ENCODE peak calls at places on chromosome 10, in seven cellular contexts. B is HCT116, D is GM12878, G is HepG2, T is SK-N-SH, H is H1, X is K562. I is an unnamed sample.

GRCh38 chr10:26870766-26871165 is 10.0 kb upstream of the ABI1 start:
- DNase-seq in B (no peak), D (no peak), G (no peak), T (no peak), H (no peak), X (no peak), I (no peak)

GRCh38 chr10:75126277-75126676 is 14.8 kb downstream of the SAMD8 start:
- DNase-seq in B (no peak), D (no peak), G (no peak), T (no peak), H (no peak), X (no peak), I (no peak)

GRCh38 chr10:121567569-121567968 is 30.7 kb downstream of the FGFR2 start:
- DNase-seq in B (no peak), D (no peak), G (peak), T (no peak), H (no peak), X (no peak), I (no peak)

GRCh38 chr10:111590703-111591102 is 513.9 kb downstream of the ADRA2A start:
- DNase-seq in B (no peak), D (no peak), G (no peak), T (no peak), H (no peak), X (no peak), I (no peak)

GRCh38 chr10:7501157-7501556 is 90.3 kb upstream of the SFMBT2 start:
- DNase-seq in B (no peak), D (no peak), G (no peak), T (no peak), H (no peak), X (no peak), I (no peak)

GRCh38 chr10:73469579-73469978 is 26.2 kb downstream of the PPP3CB start:
- DNase-seq in B (no peak), D (no peak), G (no peak), T (no peak), H (no peak), X (no peak), I (no peak)

GRCh38 chr10:129547583-129547982 is 80.5 kb downstream of the MGMT start:
- DNase-seq in B (no peak), D (no peak), G (no peak), T (no peak), H (no peak), X (no peak), I (no peak)

GRCh38 chr10:68876246-68876918 is 24.7 kb upstream of the DDX50 start:
- DNase-seq in B (no peak), D (no peak), G (peak), T (no peak), H (no peak), X (no peak), I (no peak)

GRCh38 chr10:17607603-17608332 is 9.4 kb downstream of the HACD1 start:
- DNase-seq in B (peak), D (no peak), G (peak), T (peak), H (no peak), X (peak), I (peak)

GRCh38 chr10:89702121-89702480 is 711 bp downstream of the KIF20B start:
- DNase-seq in B (no peak), D (peak), G (peak), T (peak), H (no peak), X (peak), I (no peak)

GRCh38 chr10:24900888-24901685 is 51.3 kb downstream of the PRTFDC1 start:
- DNase-seq in B (no peak), D (peak), G (no peak), T (no peak), H (no peak), X (no peak), I (no peak)

GRCh38 chr10:36018996-36019395 is 376.9 kb upstream of the FZD8 start:
- DNase-seq in B (no peak), D (no peak), G (no peak), T (no peak), H (no peak), X (no peak), I (no peak)

GRCh38 chr10:2949948-2950354 is 117.4 kb upstream of the PFKP start:
- DNase-seq in B (no peak), D (peak), G (no peak), T (no peak), H (no peak), X (no peak), I (no peak)

GRCh38 chr10:7647062-7647664 is 19.6 kb downstream of the ITIH5 start:
- DNase-seq in B (no peak), D (no peak), G (no peak), T (no peak), H (no peak), X (no peak), I (no peak)

GRCh38 chr10:50398823-50399222 is 147.5 kb upstream of the ASAH2 start:
- DNase-seq in B (no peak), D (no peak), G (no peak), T (no peak), H (no peak), X (no peak), I (no peak)

GRCh38 chr10:109866168-109866994 is 56.9 kb downstream of the XPNPEP1 start:
- DNase-seq in B (peak), D (no peak), G (no peak), T (peak), H (no peak), X (peak), I (no peak)

GRCh38 chr10:9301148-9301547 is 1246.7 kb downstream of the GATA3 start:
- DNase-seq in B (no peak), D (no peak), G (no peak), T (no peak), H (no peak), X (no peak), I (no peak)

GRCh38 chr10:128125416-128125943 is 743 bp downstream of the MKI67 start:
- DNase-seq in B (no peak), D (no peak), G (no peak), T (peak), H (no peak), X (peak), I (no peak)

GRCh38 chr10:44897049-44897448 is 14.1 kb upstream of the TMEM72 start:
- DNase-seq in B (no peak), D (no peak), G (no peak), T (no peak), H (no peak), X (no peak), I (no peak)

GRCh38 chr10:63281967-63282366 is 148.8 kb downstream of the NRBF2 start:
- DNase-seq in B (no peak), D (no peak), G (no peak), T (no peak), H (no peak), X (no peak), I (no peak)

GRCh38 chr10:59079386-59080226 is 96.8 kb upstream of the PHYHIPL start:
- DNase-seq in B (peak), D (no peak), G (peak), T (no peak), H (no peak), X (no peak), I (no peak)

GRCh38 chr10:48945441-48946143 is 6.0 kb upstream of the LRRC18 start:
- DNase-seq in B (no peak), D (no peak), G (no peak), T (no peak), H (no peak), X (no peak), I (no peak)

GRCh38 chr10:21369697-21370096 is 155.8 kb downstream of the SKIDA1 start:
- DNase-seq in B (no peak), D (no peak), G (no peak), T (no peak), H (no peak), X (no peak), I (no peak)

GRCh38 chr10:99920901-99921300 is 88.8 kb downstream of the DNMBP start:
- DNase-seq in B (no peak), D (no peak), G (no peak), T (no peak), H (no peak), X (no peak), I (no peak)

GRCh38 chr10:49139866-49140195 is 6.0 kb upstream of the FAM170B start:
- DNase-seq in B (peak), D (no peak), G (no peak), T (no peak), H (no peak), X (no peak), I (no peak)

GRCh38 chr10:102121739-102122372 is 1.7 kb upstream of the LDB1 start:
- DNase-seq in B (no peak), D (no peak), G (no peak), T (peak), H (no peak), X (no peak), I (peak)

GRCh38 chr10:130495891-130496642 is 359.9 kb downstream of the GLRX3 start:
- DNase-seq in B (no peak), D (no peak), G (peak), T (no peak), H (no peak), X (peak), I (no peak)

GRCh38 chr10:75250934-75251333 is 15.2 kb upstream of the COMTD1 start:
- DNase-seq in B (no peak), D (no peak), G (no peak), T (no peak), H (no peak), X (no peak), I (no peak)

GRCh38 chr10:5599613-5600520 is 66.5 kb downstream of the ASB13 start:
- DNase-seq in B (no peak), D (no peak), G (no peak), T (no peak), H (no peak), X (no peak), I (no peak)

GRCh38 chr10:49362596-49363260 is 33.2 kb downstream of the DRGX start:
- DNase-seq in B (no peak), D (peak), G (peak), T (no peak), H (no peak), X (no peak), I (no peak)

GRCh38 chr10:131178521-131178920 is 133.0 kb downstream of the TCERG1L start:
- DNase-seq in B (no peak), D (no peak), G (no peak), T (no peak), H (no peak), X (no peak), I (no peak)

GRCh38 chr10:43231523-43232078 is 35.3 kb downstream of the RASGEF1A start:
- DNase-seq in B (no peak), D (no peak), G (no peak), T (no peak), H (no peak), X (no peak), I (no peak)

GRCh38 chr10:14645239-14645960 is 129.3 kb downstream of the FAM107B start:
- DNase-seq in B (no peak), D (peak), G (no peak), T (no peak), H (no peak), X (no peak), I (no peak)

GRCh38 chr10:96017227-96017687 is 26.1 kb upstream of the CCNJ start:
- DNase-seq in B (peak), D (peak), G (peak), T (peak), H (no peak), X (peak), I (peak)

GRCh38 chr10:108901766-108902365 is 1021.4 kb downstream of the XPNPEP1 start:
- DNase-seq in B (no peak), D (no peak), G (no peak), T (no peak), H (no peak), X (no peak), I (no peak)

GRCh38 chr10:60389413-60390009 is at the start of gene ANK3:
- DNase-seq in B (no peak), D (no peak), G (no peak), T (no peak), H (no peak), X (no peak), I (no peak)

GRCh38 chr10:22437620-22438588 is 92.6 kb downstream of the SPAG6 start:
- DNase-seq in B (no peak), D (no peak), G (peak), T (peak), H (no peak), X (no peak), I (no peak)

DNA sequence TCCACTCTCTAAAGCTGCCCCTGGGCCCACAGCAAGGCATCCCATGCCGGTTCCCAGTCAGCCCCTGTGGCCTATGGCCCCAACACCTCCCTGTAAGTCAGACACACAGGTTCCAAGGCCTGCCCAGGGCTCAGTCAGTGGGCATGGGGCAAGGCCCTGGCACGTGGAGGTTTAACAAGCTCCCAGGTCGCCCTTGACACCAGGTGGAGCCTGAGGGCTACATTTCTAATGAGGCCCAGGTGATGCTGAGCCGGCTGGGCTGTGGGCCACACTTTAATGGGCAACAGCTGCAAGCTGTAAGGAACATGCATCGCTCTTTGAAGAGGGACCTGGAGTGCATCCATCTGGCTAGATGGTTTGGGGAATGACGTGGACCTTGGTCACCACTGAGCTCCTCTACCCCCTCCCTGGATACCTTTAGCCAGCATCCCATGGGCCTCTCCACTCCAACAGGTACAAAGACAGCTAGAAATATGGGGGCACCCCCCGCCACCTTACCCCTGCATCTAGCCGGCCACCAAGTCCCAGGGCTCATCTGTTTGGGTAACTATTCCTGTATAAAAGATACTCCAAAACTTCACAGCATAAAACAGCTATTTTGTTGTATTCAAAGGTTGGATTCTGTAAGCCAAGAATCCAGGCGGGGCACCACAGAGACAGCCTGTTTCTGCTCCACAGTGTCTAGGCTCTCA is 122.5 kb downstream of the OAT start:
- DNase-seq in B (no peak), D (no peak), G (no peak), T (peak), H (no peak), X (no peak), I (peak)
- TF ChIP-seq JUND in B (no peak), D (no peak), G (no peak), T (no peak), H (no peak), X (no peak), I (no peak)

GRCh38 chr10:115572740-115573455 is 479.7 kb downstream of the ATRNL1 start:
- DNase-seq in B (peak), D (no peak), G (no peak), T (peak), H (no peak), X (no peak), I (no peak)
- TF ChIP-seq JUND in B (no peak), D (no peak), G (no peak), T (no peak), H (no peak), X (no peak), I (no peak)

DNA sequence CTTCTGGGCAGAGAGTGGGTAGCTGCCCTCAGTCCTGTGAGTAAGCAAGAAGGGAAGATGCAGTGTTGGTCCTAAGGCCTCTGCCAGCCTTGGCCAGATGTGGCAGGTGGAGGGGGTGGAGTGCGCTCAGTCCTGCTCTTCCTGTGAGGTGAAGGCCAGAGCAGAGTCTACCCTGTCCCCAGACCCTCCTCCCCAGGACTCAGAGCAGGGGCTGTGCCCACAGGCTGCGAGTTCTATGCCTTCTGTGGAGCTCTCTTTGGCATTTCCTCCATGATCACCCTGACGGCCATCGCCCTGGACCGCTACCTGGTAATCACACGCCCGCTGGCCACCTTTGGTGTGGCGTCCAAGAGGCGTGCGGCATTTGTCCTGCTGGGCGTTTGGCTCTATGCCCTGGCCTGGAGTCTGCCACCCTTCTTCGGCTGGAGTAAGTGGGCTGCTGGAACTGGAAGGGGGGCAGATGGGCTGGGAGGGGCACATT is 4.0 kb downstream of the OPN4 start:
- DNase-seq in B (no peak), D (no peak), G (no peak), T (peak), H (no peak), X (no peak), I (no peak)
- TF ChIP-seq JUND in B (no peak), D (no peak), G (no peak), T (no peak), H (no peak), X (no peak), I (no peak)

GRCh38 chr10:116160271-116160670 is 112.7 kb downstream of the GFRA1 start:
- DNase-seq in B (no peak), D (no peak), G (no peak), T (no peak), H (no peak), X (no peak), I (no peak)

GRCh38 chr10:116163732-116164131 is 109.3 kb downstream of the GFRA1 start:
- DNase-seq in B (no peak), D (no peak), G (no peak), T (no peak), H (no peak), X (no peak), I (no peak)

GRCh38 chr10:116162851-116163250 is 110.2 kb downstream of the GFRA1 start:
- DNase-seq in B (no peak), D (no peak), G (no peak), T (no peak), H (no peak), X (no peak), I (no peak)

GRCh38 chr10:116163308-116163707 is 109.7 kb downstream of the GFRA1 start:
- DNase-seq in B (no peak), D (no peak), G (no peak), T (no peak), H (no peak), X (no peak), I (no peak)

GRCh38 chr10:116164291-116164690 is 108.7 kb downstream of the GFRA1 start:
- DNase-seq in B (no peak), D (no peak), G (no peak), T (no peak), H (no peak), X (no peak), I (no peak)
- TF ChIP-seq JUND in B (no peak), D (no peak), G (no peak), T (no peak), H (no peak), X (no peak), I (no peak)